ENCODE peak calls at places on chromosomes 4 and X, in nine cellular contexts. L is Ammon's horn, M is islet precursor cell, T is fibroblast of mammary gland, H is GM06990, Z is EH, F is T-helper 1 cell, J is fibroblast of villous mesenchyme, N is GM03348. A is an unnamed sample.

GRCh38 chrX:130877892-130878321 is 25.1 kb downstream of the ENOX2 start:
- DNase-seq in L (no peak), M (no peak), T (peak), H (no peak), Z (no peak), F (no peak), J (no peak), N (no peak), A (no peak)

GRCh38 chrX:70046978-70047377 is 2.8 kb downstream of the AWAT2 start:
- DNase-seq in L (no peak), M (no peak), T (peak), H (no peak), Z (peak), F (no peak), J (no peak), N (peak), A (no peak)

GRCh38 chrX:104522386-104522785 is 43.6 kb upstream of the IL1RAPL2 start:
- DNase-seq in L (no peak), M (no peak), T (no peak), H (no peak), Z (no peak), F (no peak), J (no peak), N (no peak), A (no peak)

GRCh38 chr4:125181804-125182203 is 133.0 kb upstream of the FAT4 start:
- DNase-seq in L (no peak), M (no peak), T (no peak), H (no peak), Z (no peak), F (no peak), J (no peak), N (no peak), A (no peak)

GRCh38 chrX:133869270-133869669 is 116.1 kb downstream of the GPC3 start:
- DNase-seq in L (no peak), M (no peak), T (no peak), H (no peak), Z (no peak), F (no peak), J (no peak), N (no peak), A (no peak)

GRCh38 chr4:150323551-150324325 is 245.5 kb downstream of the DCLK2 start:
- DNase-seq in L (no peak), M (no peak), T (no peak), H (no peak), Z (peak), F (no peak), J (no peak), N (peak), A (no peak)

GRCh38 chrX:109774706-109775105 is 41.6 kb upstream of the ACSL4 start:
- DNase-seq in L (no peak), M (no peak), T (peak), H (peak), Z (peak), F (peak), J (peak), N (peak), A (no peak)

GRCh38 chr4:109589119-109589518 is 29.1 kb downstream of the MCUB start:
- DNase-seq in L (no peak), M (peak), T (no peak), H (no peak), Z (no peak), F (no peak), J (no peak), N (no peak), A (no peak)

GRCh38 chr4:65170768-65171514 is 499.3 kb downstream of the EPHA5 start:
- DNase-seq in L (no peak), M (no peak), T (no peak), H (no peak), Z (no peak), F (no peak), J (no peak), N (no peak), A (no peak)

GRCh38 chrX:154487518-154488290 is 1.3 kb upstream of the UBL4A start:
- DNase-seq in L (no peak), M (peak), T (no peak), H (no peak), Z (no peak), F (no peak), J (no peak), N (no peak), A (no peak)

GRCh38 chr4:168710353-168710946 is 213.6 kb downstream of the PALLD start:
- DNase-seq in L (peak), M (no peak), T (peak), H (no peak), Z (peak), F (no peak), J (peak), N (peak), A (no peak)

GRCh38 chr4:2935762-2936743 is 27.2 kb downstream of the NOP14 start:
- DNase-seq in L (no peak), M (peak), T (peak), H (peak), Z (peak), F (peak), J (peak), N (no peak), A (no peak)

GRCh38 chr4:170591076-170591475 is 501.3 kb upstream of the AADAT start:
- DNase-seq in L (no peak), M (no peak), T (peak), H (no peak), Z (peak), F (no peak), J (no peak), N (peak), A (no peak)

GRCh38 chrX:118571829-118572228 is 76.2 kb downstream of the DOCK11 start:
- DNase-seq in L (no peak), M (no peak), T (peak), H (no peak), Z (no peak), F (no peak), J (peak), N (no peak), A (no peak)

GRCh38 chr4:120720354-120720753 is 202.2 kb downstream of the PRDM5 start:
- DNase-seq in L (no peak), M (no peak), T (no peak), H (no peak), Z (no peak), F (no peak), J (no peak), N (no peak), A (no peak)

GRCh38 chr4:145936142-145937020 is 2.2 kb downstream of the ZNF827 start:
- DNase-seq in L (peak), M (peak), T (peak), H (peak), Z (peak), F (peak), J (peak), N (peak), A (peak)

GRCh38 chr4:88033309-88033708 is 25.9 kb downstream of the PKD2 start:
- DNase-seq in L (peak), M (no peak), T (peak), H (peak), Z (peak), F (peak), J (peak), N (peak), A (peak)

GRCh38 chr4:41212221-41213203 is 1.8 kb downstream of the APBB2 start:
- DNase-seq in L (peak), M (peak), T (peak), H (no peak), Z (peak), F (peak), J (peak), N (peak), A (no peak)

GRCh38 chr4:108193891-108194672 is 25.4 kb upstream of the LEF1 start:
- DNase-seq in L (no peak), M (peak), T (peak), H (no peak), Z (peak), F (no peak), J (peak), N (no peak), A (peak)

GRCh38 chr4:100189820-100190642 is at the start of gene DDIT4L:
- DNase-seq in L (peak), M (peak), T (peak), H (peak), Z (peak), F (no peak), J (peak), N (peak), A (no peak)

GRCh38 chr4:122577189-122577553 is 43.7 kb downstream of the IL21 start:
- DNase-seq in L (no peak), M (no peak), T (no peak), H (no peak), Z (no peak), F (no peak), J (no peak), N (no peak), A (no peak)

GRCh38 chr4:121656269-121656641 is 40.5 kb downstream of the ANXA5 start:
- DNase-seq in L (peak), M (peak), T (peak), H (no peak), Z (peak), F (peak), J (peak), N (peak), A (peak)

GRCh38 chr4:110484767-110485166 is 8.8 kb downstream of the ENPEP start:
- DNase-seq in L (no peak), M (peak), T (peak), H (no peak), Z (peak), F (no peak), J (peak), N (peak), A (no peak)

GRCh38 chrX:9339603-9340569 is 125.0 kb upstream of the TBL1X start:
- DNase-seq in L (no peak), M (no peak), T (no peak), H (no peak), Z (peak), F (peak), J (peak), N (peak), A (no peak)

GRCh38 chr4:65623509-65623908 is 46.8 kb downstream of the EPHA5 start:
- DNase-seq in L (no peak), M (no peak), T (peak), H (no peak), Z (peak), F (no peak), J (peak), N (peak), A (no peak)

GRCh38 chr4:121100093-121100775 is 27.9 kb upstream of the NDNF start:
- DNase-seq in L (no peak), M (no peak), T (no peak), H (no peak), Z (no peak), F (no peak), J (no peak), N (no peak), A (no peak)

GRCh38 chr4:47612116-47613023 is 127.3 kb downstream of the ATP10D start:
- DNase-seq in L (no peak), M (no peak), T (peak), H (no peak), Z (peak), F (no peak), J (no peak), N (peak), A (no peak)

A was measured in NCI-H1105.